ENCODE peak calls at places on chromosome 20, in eight cellular contexts. One of them, this sample, is unnamed.

GRCh38 chr20:45012682-45013302 is 46.5 kb downstream of the STK4 start:
- DNase-seq in fibroblast of lung: peak
- DNase-seq in cardiac muscle cell: peak
- DNase-seq in IMR-90: peak
- DNase-seq in ovary: no peak
- DNase-seq in GM12865: no peak
- DNase-seq in pancreas: no peak
- DNase-seq in fibroblast of mammary gland: peak
- DNase-seq in this sample: no peak

GRCh38 chr20:34825530-34826362 is at the start of gene NCOA6:
- DNase-seq in fibroblast of lung: peak
- DNase-seq in cardiac muscle cell: peak
- DNase-seq in IMR-90: peak
- DNase-seq in ovary: peak
- DNase-seq in GM12865: peak
- DNase-seq in pancreas: peak
- DNase-seq in fibroblast of mammary gland: peak
- DNase-seq in this sample: peak

GRCh38 chr20:56429496-56429895 is 17.4 kb downstream of the CASS4 start:
- DNase-seq in fibroblast of lung: peak
- DNase-seq in cardiac muscle cell: peak
- DNase-seq in IMR-90: peak
- DNase-seq in ovary: no peak
- DNase-seq in GM12865: no peak
- DNase-seq in pancreas: no peak
- DNase-seq in fibroblast of mammary gland: peak
- DNase-seq in this sample: no peak

GRCh38 chr20:52749020-52749419 is 223.1 kb upstream of the TSHZ2 start:
- DNase-seq in fibroblast of lung: no peak
- DNase-seq in cardiac muscle cell: peak
- DNase-seq in IMR-90: no peak
- DNase-seq in ovary: no peak
- DNase-seq in GM12865: no peak
- DNase-seq in pancreas: no peak
- DNase-seq in fibroblast of mammary gland: peak
- DNase-seq in this sample: no peak

GRCh38 chr20:44736170-44737021 is 9.3 kb upstream of the KCNK15 start:
- DNase-seq in fibroblast of lung: peak
- DNase-seq in cardiac muscle cell: peak
- DNase-seq in IMR-90: peak
- DNase-seq in ovary: peak
- DNase-seq in GM12865: peak
- DNase-seq in pancreas: peak
- DNase-seq in fibroblast of mammary gland: peak
- DNase-seq in this sample: peak

GRCh38 chr20:19882446-19882845 is 124.4 kb downstream of the RIN2 start:
- DNase-seq in fibroblast of lung: no peak
- DNase-seq in cardiac muscle cell: no peak
- DNase-seq in IMR-90: no peak
- DNase-seq in ovary: no peak
- DNase-seq in GM12865: no peak
- DNase-seq in pancreas: no peak
- DNase-seq in fibroblast of mammary gland: no peak
- DNase-seq in this sample: no peak

GRCh38 chr20:43334080-43334479 is 123.6 kb upstream of the SRSF6 start:
- DNase-seq in fibroblast of lung: no peak
- DNase-seq in cardiac muscle cell: no peak
- DNase-seq in IMR-90: no peak
- DNase-seq in ovary: no peak
- DNase-seq in GM12865: no peak
- DNase-seq in pancreas: no peak
- DNase-seq in fibroblast of mammary gland: no peak
- DNase-seq in this sample: no peak

GRCh38 chr20:57629976-57630525 is 9.8 kb upstream of the ZBP1 start:
- DNase-seq in fibroblast of lung: no peak
- DNase-seq in cardiac muscle cell: no peak
- DNase-seq in IMR-90: no peak
- DNase-seq in ovary: no peak
- DNase-seq in GM12865: no peak
- DNase-seq in pancreas: no peak
- DNase-seq in fibroblast of mammary gland: no peak
- DNase-seq in this sample: no peak

GRCh38 chr20:33437141-33437911 is 6.2 kb downstream of the SNTA1 start:
- DNase-seq in fibroblast of lung: peak
- DNase-seq in cardiac muscle cell: peak
- DNase-seq in IMR-90: peak
- DNase-seq in ovary: peak
- DNase-seq in GM12865: no peak
- DNase-seq in pancreas: peak
- DNase-seq in fibroblast of mammary gland: peak
- DNase-seq in this sample: no peak

GRCh38 chr20:23644159-23644558 is 6.4 kb upstream of the CST3 start:
- DNase-seq in fibroblast of lung: no peak
- DNase-seq in cardiac muscle cell: no peak
- DNase-seq in IMR-90: no peak
- DNase-seq in ovary: no peak
- DNase-seq in GM12865: no peak
- DNase-seq in pancreas: no peak
- DNase-seq in fibroblast of mammary gland: no peak
- DNase-seq in this sample: no peak

GRCh38 chr20:44264287-44264686 is 17.2 kb downstream of the GDAP1L1 start:
- DNase-seq in fibroblast of lung: no peak
- DNase-seq in cardiac muscle cell: peak
- DNase-seq in IMR-90: no peak
- DNase-seq in ovary: no peak
- DNase-seq in GM12865: no peak
- DNase-seq in pancreas: no peak
- DNase-seq in fibroblast of mammary gland: no peak
- DNase-seq in this sample: no peak

GRCh38 chr20:52180167-52180840 is 11.3 kb downstream of the ZFP64 start:
- DNase-seq in fibroblast of lung: no peak
- DNase-seq in cardiac muscle cell: no peak
- DNase-seq in IMR-90: no peak
- DNase-seq in ovary: no peak
- DNase-seq in GM12865: peak
- DNase-seq in pancreas: no peak
- DNase-seq in fibroblast of mammary gland: no peak
- DNase-seq in this sample: no peak

GRCh38 chr20:40192083-40192482 is 497.0 kb downstream of the MAFB start:
- DNase-seq in fibroblast of lung: no peak
- DNase-seq in cardiac muscle cell: no peak
- DNase-seq in IMR-90: no peak
- DNase-seq in ovary: no peak
- DNase-seq in GM12865: no peak
- DNase-seq in pancreas: no peak
- DNase-seq in fibroblast of mammary gland: no peak
- DNase-seq in this sample: no peak

GRCh38 chr20:50834599-50835005 is 39.7 kb downstream of the BCAS4 start:
- DNase-seq in fibroblast of lung: peak
- DNase-seq in cardiac muscle cell: peak
- DNase-seq in IMR-90: peak
- DNase-seq in ovary: no peak
- DNase-seq in GM12865: no peak
- DNase-seq in pancreas: no peak
- DNase-seq in fibroblast of mammary gland: peak
- DNase-seq in this sample: no peak

GRCh38 chr20:57013741-57014140 is 252.7 kb downstream of the BMP7 start:
- DNase-seq in fibroblast of lung: no peak
- DNase-seq in cardiac muscle cell: no peak
- DNase-seq in IMR-90: no peak
- DNase-seq in ovary: no peak
- DNase-seq in GM12865: no peak
- DNase-seq in pancreas: no peak
- DNase-seq in fibroblast of mammary gland: no peak
- DNase-seq in this sample: no peak

GRCh38 chr20:47785321-47785899 is at the start of gene SULF2:
- DNase-seq in fibroblast of lung: peak
- DNase-seq in cardiac muscle cell: peak
- DNase-seq in IMR-90: no peak
- DNase-seq in ovary: peak
- DNase-seq in GM12865: no peak
- DNase-seq in pancreas: peak
- DNase-seq in fibroblast of mammary gland: no peak
- DNase-seq in this sample: no peak

GRCh38 chr20:21213691-21214090 is 87.8 kb downstream of the KIZ start:
- DNase-seq in fibroblast of lung: no peak
- DNase-seq in cardiac muscle cell: no peak
- DNase-seq in IMR-90: no peak
- DNase-seq in ovary: no peak
- DNase-seq in GM12865: no peak
- DNase-seq in pancreas: no peak
- DNase-seq in fibroblast of mammary gland: no peak
- DNase-seq in this sample: no peak

DNA sequence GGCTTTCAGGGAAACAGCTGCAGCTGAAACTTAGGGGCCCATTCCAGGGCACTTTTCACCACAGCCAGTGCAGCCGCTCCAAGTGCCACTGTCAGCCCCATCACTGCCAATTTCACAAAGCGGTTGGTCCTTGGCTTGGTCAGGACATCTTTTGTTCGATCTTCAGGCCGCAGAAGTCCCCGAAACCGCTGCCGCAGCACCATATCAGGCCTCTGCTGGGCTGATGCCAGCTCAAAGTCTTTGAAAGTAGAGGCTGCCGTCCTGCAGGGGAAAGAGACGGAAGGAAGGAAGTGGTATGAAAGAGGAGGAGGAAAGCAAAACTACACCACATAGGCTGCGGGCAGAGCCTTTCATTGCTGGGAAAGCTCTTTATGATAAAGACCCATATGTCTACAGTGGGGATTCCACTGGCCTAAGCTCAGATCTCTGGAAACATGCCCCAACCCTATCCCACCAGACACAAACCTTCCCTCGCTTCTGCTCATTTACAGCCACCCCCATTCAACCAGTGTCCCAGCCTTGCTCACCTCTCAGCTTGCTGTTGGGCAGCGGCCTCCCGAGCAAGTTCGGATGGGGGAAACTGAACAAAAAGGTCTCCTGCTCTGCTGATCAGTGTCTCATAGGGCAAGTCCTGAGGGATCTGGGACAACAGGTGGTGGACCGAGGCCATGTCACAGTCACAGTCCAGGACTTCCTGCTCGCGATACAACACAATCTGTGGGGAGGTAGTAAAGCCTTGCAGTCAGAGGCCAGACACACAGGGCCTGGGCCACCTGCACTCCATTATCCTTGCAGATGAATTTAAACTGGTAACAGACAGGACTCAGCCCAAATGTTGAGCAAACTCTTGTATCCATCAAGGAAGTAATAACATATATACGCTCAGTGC is 23.5 kb downstream of the TBC1D20 start:
- DNase-seq in fibroblast of lung: no peak
- DNase-seq in cardiac muscle cell: peak
- DNase-seq in IMR-90: no peak
- DNase-seq in ovary: no peak
- DNase-seq in GM12865: peak
- DNase-seq in pancreas: no peak
- DNase-seq in fibroblast of mammary gland: no peak
- DNase-seq in this sample: no peak
- H3K4me3 ChIP-seq in fibroblast of lung: no peak
- H3K4me3 ChIP-seq in cardiac muscle cell: no peak
- H3K4me3 ChIP-seq in IMR-90: no peak
- H3K4me3 ChIP-seq in ovary: no peak
- H3K4me3 ChIP-seq in GM12865: no peak
- H3K4me3 ChIP-seq in pancreas: no peak
- H3K4me3 ChIP-seq in fibroblast of mammary gland: no peak
- H3K4me3 ChIP-seq in this sample: no peak

GRCh38 chr20:2136275-2136674 is 34.6 kb downstream of the STK35 start:
- DNase-seq in fibroblast of lung: no peak
- DNase-seq in cardiac muscle cell: no peak
- DNase-seq in IMR-90: no peak
- DNase-seq in ovary: no peak
- DNase-seq in GM12865: no peak
- DNase-seq in pancreas: no peak
- DNase-seq in fibroblast of mammary gland: no peak
- DNase-seq in this sample: no peak

GRCh38 chr20:2135018-2135417 is 33.4 kb downstream of the STK35 start:
- DNase-seq in fibroblast of lung: peak
- DNase-seq in cardiac muscle cell: no peak
- DNase-seq in IMR-90: no peak
- DNase-seq in ovary: no peak
- DNase-seq in GM12865: no peak
- DNase-seq in pancreas: no peak
- DNase-seq in fibroblast of mammary gland: no peak
- DNase-seq in this sample: no peak

GRCh38 chr20:2132461-2132901 is 30.9 kb downstream of the STK35 start:
- DNase-seq in fibroblast of lung: peak
- DNase-seq in cardiac muscle cell: no peak
- DNase-seq in IMR-90: no peak
- DNase-seq in ovary: no peak
- DNase-seq in GM12865: no peak
- DNase-seq in pancreas: no peak
- DNase-seq in fibroblast of mammary gland: peak
- DNase-seq in this sample: no peak

GRCh38 chr20:2131366-2131765 is 29.7 kb downstream of the STK35 start:
- DNase-seq in fibroblast of lung: peak
- DNase-seq in cardiac muscle cell: peak
- DNase-seq in IMR-90: peak
- DNase-seq in ovary: no peak
- DNase-seq in GM12865: no peak
- DNase-seq in pancreas: no peak
- DNase-seq in fibroblast of mammary gland: peak
- DNase-seq in this sample: no peak

GRCh38 chr20:2133318-2134183 is 31.9 kb downstream of the STK35 start:
- DNase-seq in fibroblast of lung: peak
- DNase-seq in cardiac muscle cell: peak
- DNase-seq in IMR-90: peak
- DNase-seq in ovary: no peak
- DNase-seq in GM12865: no peak
- DNase-seq in pancreas: no peak
- DNase-seq in fibroblast of mammary gland: peak
- DNase-seq in this sample: no peak
- TF ChIP-seq CTCF in fibroblast of lung: no peak
- TF ChIP-seq CTCF in cardiac muscle cell: no peak
- TF ChIP-seq CTCF in IMR-90: no peak
- TF ChIP-seq CTCF in ovary: no peak
- TF ChIP-seq CTCF in GM12865: no peak
- TF ChIP-seq CTCF in pancreas: no peak
- TF ChIP-seq CTCF in fibroblast of mammary gland: no peak
- TF ChIP-seq CTCF in this sample: no peak

GRCh38 chr20:46552460-46553420 is 2.3 kb upstream of the OCSTAMP start:
- DNase-seq in fibroblast of lung: no peak
- DNase-seq in cardiac muscle cell: no peak
- DNase-seq in IMR-90: no peak
- DNase-seq in ovary: no peak
- DNase-seq in GM12865: peak
- DNase-seq in pancreas: no peak
- DNase-seq in fibroblast of mammary gland: no peak
- DNase-seq in this sample: peak
- H3K4me3 ChIP-seq in fibroblast of lung: no peak
- H3K4me3 ChIP-seq in cardiac muscle cell: no peak
- H3K4me3 ChIP-seq in IMR-90: no peak
- H3K4me3 ChIP-seq in ovary: no peak
- H3K4me3 ChIP-seq in GM12865: peak
- H3K4me3 ChIP-seq in pancreas: no peak
- H3K4me3 ChIP-seq in fibroblast of mammary gland: no peak
- H3K4me3 ChIP-seq in this sample: peak

DNA sequence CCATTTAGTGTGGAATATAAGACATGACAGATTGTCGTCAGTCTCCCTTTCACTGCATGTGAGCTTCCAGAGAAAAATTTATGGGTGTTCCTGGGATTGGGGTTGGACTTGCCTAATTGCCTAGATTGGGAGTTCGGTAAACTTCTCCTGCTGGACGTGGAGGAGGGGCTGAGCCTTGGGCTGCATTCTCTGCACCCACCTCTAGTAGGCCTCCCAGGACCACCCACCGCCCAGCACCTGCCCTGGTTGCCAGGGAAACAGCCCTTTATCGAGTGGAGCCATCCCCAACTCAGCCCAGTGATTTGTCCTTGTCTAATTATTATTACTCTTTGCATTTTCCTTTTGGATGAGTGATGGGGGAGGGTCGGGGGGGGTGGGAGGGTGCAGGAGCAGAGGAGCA is 104.3 kb downstream of the DHX35 start:
- DNase-seq in fibroblast of lung: no peak
- DNase-seq in cardiac muscle cell: no peak
- DNase-seq in IMR-90: no peak
- DNase-seq in ovary: no peak
- DNase-seq in GM12865: no peak
- DNase-seq in pancreas: no peak
- DNase-seq in fibroblast of mammary gland: no peak
- DNase-seq in this sample: no peak
- TF ChIP-seq CTCF in fibroblast of lung: no peak
- TF ChIP-seq CTCF in cardiac muscle cell: no peak
- TF ChIP-seq CTCF in IMR-90: no peak
- TF ChIP-seq CTCF in ovary: no peak
- TF ChIP-seq CTCF in GM12865: no peak
- TF ChIP-seq CTCF in pancreas: no peak
- TF ChIP-seq CTCF in fibroblast of mammary gland: no peak
- TF ChIP-seq CTCF in this sample: peak